ENCODE peak calls at places on chromosomes 7 and 10, in nine cellular contexts. Q is breast epithelium; F is fibroblast of lung; L is tibial artery; K is adrenal gland; V is neuronal stem cell; R is psoas muscle; E is CD8-positive, alpha-beta memory T cell; X is right lobe of liver. I is an unnamed sample.

GRCh38 chr10:24408365-24408764 is 199.4 kb downstream of the KIAA1217 start:
- DNase-seq in R (no peak), V (no peak), F (no peak), Q (no peak), X (no peak), K (peak; percentile 15), E (no peak), L (no peak), I (no peak)

GRCh38 chr7:66958708-66959350 is 36.6 kb downstream of the SBDS start:
- DNase-seq in E (no peak), F (no peak), K (no peak), L (peak; percentile 32), X (no peak), Q (peak; percentile 39), V (no peak), R (no peak), I (no peak)

GRCh38 chr7:115417662-115418061 is 495.8 kb downstream of the MDFIC start:
- DNase-seq in F (no peak), K (no peak), L (no peak), R (no peak), Q (no peak), X (no peak), V (no peak), E (no peak), I (no peak)

GRCh38 chr10:19310121-19310520 is 261.5 kb downstream of the MALRD1 start:
- DNase-seq in Q (no peak), L (no peak), X (no peak), E (no peak), K (no peak), V (no peak), R (no peak), F (peak; percentile 1), I (no peak)

GRCh38 chr7:114818501-114818900 is 103.4 kb upstream of the MDFIC start:
- DNase-seq in K (no peak), R (no peak), F (peak; percentile 71), V (no peak), L (no peak), Q (no peak), X (no peak), E (no peak), I (no peak)

GRCh38 chr7:31318308-31318707 is 22.2 kb downstream of the NEUROD6 start:
- DNase-seq in R (no peak), V (no peak), X (peak; percentile 83), L (no peak), F (no peak), K (no peak), Q (no peak), E (no peak), I (peak; percentile 18)

GRCh38 chr7:116434820-116435341 is 64.7 kb upstream of the CAV2 start:
- DNase-seq in E (no peak), F (peak; percentile 52), V (no peak), L (no peak), K (no peak), R (no peak), X (no peak), Q (no peak), I (no peak)

GRCh38 chr10:8043569-8044306 is 10.8 kb upstream of the GATA3 start:
- DNase-seq in K (no peak), X (no peak), L (no peak), V (peak; percentile 38), R (no peak), E (no peak), F (no peak), Q (no peak), I (no peak)

GRCh38 chr7:80330434-80330833 is 181.4 kb downstream of the GNAT3 start:
- DNase-seq in F (peak; percentile 72), V (no peak), R (no peak), L (no peak), E (no peak), X (no peak), Q (no peak), K (no peak), I (no peak)

GRCh38 chr7:28078036-28078901 is 102.3 kb downstream of the JAZF1 start:
- DNase-seq in F (peak; percentile 66), L (no peak), E (peak; percentile 22), V (no peak), K (peak; percentile 56), X (no peak), Q (no peak), R (no peak), I (no peak)

GRCh38 chr7:3206101-3206500 is 95.0 kb upstream of the SDK1 start:
- DNase-seq in V (no peak), F (no peak), L (no peak), Q (no peak), E (no peak), X (no peak), R (no peak), K (no peak), I (peak; percentile 9)

GRCh38 chr7:1664711-1665591 is 5.1 kb upstream of the ELFN1 start:
- DNase-seq in E (peak; percentile 24), Q (no peak), L (peak; percentile 67), X (peak; percentile 73), K (peak; percentile 57), R (peak; percentile 80), V (peak; percentile 88), F (peak; percentile 52), I (peak; percentile 60)

GRCh38 chr7:48938539-48938938 is 14.2 kb downstream of the CDC14C start:
- DNase-seq in K (peak; percentile 79), Q (no peak), V (no peak), R (no peak), F (peak; percentile 53), L (no peak), X (no peak), E (no peak), I (no peak)

GRCh38 chr10:82497451-82497850 is 622.5 kb downstream of the NRG3 start:
- DNase-seq in V (no peak), F (no peak), X (no peak), Q (no peak), L (no peak), K (no peak), E (no peak), R (no peak), I (no peak)

GRCh38 chr10:5073659-5074058 is 20.6 kb upstream of the AKR1C3 start:
- DNase-seq in X (no peak), Q (no peak), F (no peak), E (no peak), K (no peak), V (no peak), L (no peak), R (no peak), I (no peak)

GRCh38 chr10:121994429-121994881 is 5.5 kb downstream of the TACC2 start:
- DNase-seq in V (no peak), K (no peak), X (no peak), L (peak; percentile 89), E (no peak), Q (peak; percentile 50), F (peak; percentile 11), R (peak; percentile 87), I (peak; percentile 73)

DNA sequence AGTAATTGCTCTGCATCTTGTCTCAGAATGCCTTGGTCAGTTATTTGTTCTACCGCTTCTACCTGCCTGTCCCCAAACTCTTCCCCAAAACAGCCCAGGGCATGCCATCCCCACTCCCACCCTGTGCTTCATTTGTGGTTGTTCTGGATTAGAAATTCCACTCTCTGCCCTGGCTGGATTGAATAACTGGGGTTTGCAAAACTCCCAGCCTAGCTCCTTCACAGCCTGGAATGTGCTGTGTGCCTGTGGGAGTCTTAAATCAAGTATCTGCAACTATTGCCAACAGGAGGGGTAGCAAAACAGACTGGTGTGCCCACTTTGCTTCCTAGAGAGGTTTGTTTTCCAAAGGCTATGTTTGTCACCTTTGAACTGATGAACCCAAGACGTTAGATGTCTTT is 24.2 kb downstream of the TSPAN15 start:
- DNase-seq in Q (no peak), X (no peak), E (no peak), K (no peak), V (no peak), L (no peak), F (no peak), R (no peak), I (no peak)
- H3K4me1 ChIP-seq in Q (no peaks in the 10 kb centered on the region), X (no peaks in the 10 kb centered on the region), E (no peaks in the 10 kb centered on the region), K (peaks cover 4% of the 10 kb centered on the region), V (no peaks in the 10 kb centered on the region), L (no peaks in the 10 kb centered on the region), F (peaks cover 3% of the 10 kb centered on the region), R (peaks cover 78% of the 10 kb centered on the region), I (no peaks in the 10 kb centered on the region)

DNA sequence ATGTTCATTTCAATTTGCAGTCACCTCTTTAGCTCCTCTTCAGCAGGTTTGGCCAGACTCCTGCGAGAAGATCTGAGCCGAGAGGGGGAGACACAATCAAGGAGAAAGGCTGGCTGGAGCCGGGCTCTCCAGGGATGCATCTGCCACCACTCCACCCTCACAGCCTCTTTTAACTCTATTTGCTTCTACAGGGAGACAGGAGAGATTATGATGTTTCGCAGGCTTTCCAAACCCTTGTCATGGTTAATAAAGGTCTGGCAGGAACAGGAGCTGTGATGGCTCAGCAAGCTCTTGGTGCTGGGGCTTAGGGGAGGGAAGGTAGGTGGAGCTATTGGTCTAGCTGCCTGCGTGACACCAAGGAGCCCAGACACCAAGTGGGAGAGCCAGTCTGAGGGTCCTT is 448.1 kb upstream of the PODXL start:
- DNase-seq in R (no peak), L (no peak), E (no peak), V (no peak), X (no peak), K (no peak), F (peak; percentile 15), Q (no peak), I (no peak)
- H3K4me3 ChIP-seq in R (no peak overlapping the region), L (no peak overlapping the region), E (no peak overlapping the region), V (no peak overlapping the region), X (no peak overlapping the region), K (no peak overlapping the region), F (no peak overlapping the region), Q (no peak overlapping the region), I (no peak overlapping the region)

GRCh38 chr10:124717358-124717757 is 26.8 kb downstream of the FAM53B start:
- DNase-seq in F (no peak), X (no peak), R (peak; percentile 24), K (no peak), L (no peak), V (no peak), E (no peak), Q (no peak), I (no peak)
- H3K4me1 ChIP-seq in F (peaks cover 5% of the 10 kb centered on the region), X (no peaks in the 10 kb centered on the region), R (peaks cover 67% of the 10 kb centered on the region), K (peaks cover 53% of the 10 kb centered on the region), L (no peaks in the 10 kb centered on the region), V (peaks cover 3% of the 10 kb centered on the region), E (peaks cover 99% of the 10 kb centered on the region), Q (peaks cover 8% of the 10 kb centered on the region), I (no peaks in the 10 kb centered on the region)

GRCh38 chr10:42899036-42899435 is 116.4 kb downstream of the BMS1 start:
- DNase-seq in K (no peak), Q (no peak), V (no peak), X (no peak), E (no peak), R (no peak), L (no peak), F (no peak), I (no peak)

GRCh38 chr10:42896735-42897134 is 114.1 kb downstream of the BMS1 start:
- DNase-seq in X (no peak), R (no peak), K (no peak), V (no peak), F (no peak), L (no peak), E (no peak), Q (no peak), I (no peak)

GRCh38 chr10:42898037-42898960 is 115.7 kb downstream of the BMS1 start:
- DNase-seq in R (no peak), E (no peak), F (no peak), L (no peak), V (no peak), Q (no peak), K (no peak), X (no peak), I (no peak)
- H3K4me3 ChIP-seq in R (no peak overlapping the region), E (no peak overlapping the region), F (no peak overlapping the region), L (no peak overlapping the region), V (no peak overlapping the region), Q (no peak overlapping the region), K (no peak overlapping the region), X (no peak overlapping the region), I (no peak overlapping the region)

GRCh38 chr10:79182122-79182521 is 113.4 kb downstream of the ZMIZ1 start:
- DNase-seq in R (no peak), X (no peak), F (no peak), L (no peak), V (no peak), K (no peak), Q (no peak), E (no peak), I (no peak)
- H3K4me1 ChIP-seq in R (peaks cover 56% of the 10 kb centered on the region), X (peaks cover 8% of the 10 kb centered on the region), F (peaks cover 78% of the 10 kb centered on the region), L (no peaks in the 10 kb centered on the region), V (peaks cover 86% of the 10 kb centered on the region), K (peaks cover 73% of the 10 kb centered on the region), Q (peaks cover 17% of the 10 kb centered on the region), E (no peaks in the 10 kb centered on the region), I (peaks cover 50% of the 10 kb centered on the region)

I was measured in Caco-2.